ENCODE peak calls at places on chromosomes 6 and 20, in five cellular contexts. U is lung; V is adrenal gland; J is thoracic aorta; D is CD4-positive, alpha-beta memory T cell. X is an unnamed sample. For H3K27me3, the result is how much of the 10 kb centered on the place peaks cover.

GRCh38 chr20:47876348-47877056 is 91.2 kb upstream of the SULF2 start:
- DNase-seq in D (no peak), J (no peak), U (no peak), V (no peak), X (no peak)

GRCh38 chr6:72826033-72826432 is 204.2 kb downstream of the KCNQ5 start:
- DNase-seq in U (no peak), D (no peak), J (no peak), V (no peak), X (no peak)

GRCh38 chr20:57468523-57469417 is 56.2 kb downstream of the CTCFL start:
- DNase-seq in V (no peak), D (no peak), J (no peak), U (no peak), X (no peak)

GRCh38 chr20:5549200-5549599 is 201.0 kb upstream of the SHLD1 start:
- DNase-seq in V (no peak), U (no peak), D (no peak), J (no peak), X (no peak)

GRCh38 chr20:15578059-15578458 is 995.2 kb downstream of the KIF16B start:
- DNase-seq in J (no peak), D (no peak), V (no peak), U (no peak), X (no peak)

GRCh38 chr6:33926451-33926850 is 122.6 kb upstream of the MLN start:
- DNase-seq in D (no peak), J (no peak), U (no peak), V (no peak), X (no peak)

GRCh38 chr20:22584630-22584921 is 204 bp upstream of the FOXA2 start:
- DNase-seq in U (no peak), J (no peak), V (no peak), D (no peak), X (no peak)

GRCh38 chr20:5947276-5947675 is 3.1 kb downstream of the TRMT6 start:
- DNase-seq in V (no peak), J (no peak), U (no peak), D (no peak), X (no peak)

GRCh38 chr6:150617496-150618460 is 18.1 kb downstream of the PLEKHG1 start:
- DNase-seq in D (no peak), V (no peak), J (no peak), U (no peak), X (no peak)

GRCh38 chr6:164477790-164478189 is 831.6 kb downstream of the C6orf118 start:
- DNase-seq in D (no peak), J (no peak), V (no peak), U (no peak), X (no peak)

GRCh38 chr6:130517444-130517931 is 151.7 kb downstream of the TMEM200A start:
- DNase-seq in D (peak), J (no peak), U (no peak), V (no peak), X (no peak)

GRCh38 chr6:161035981-161036263 is 44.4 kb downstream of the MAP3K4 start:
- DNase-seq in J (no peak), V (no peak), U (no peak), D (no peak), X (no peak)

GRCh38 chr6:136035378-136036070 is 184.0 kb downstream of the PDE7B start:
- DNase-seq in V (no peak), J (no peak), D (no peak), U (no peak), X (no peak)

GRCh38 chr6:7332090-7332745 is 19.2 kb upstream of the SSR1 start:
- DNase-seq in V (no peak), U (no peak), D (no peak), J (no peak), X (no peak)

GRCh38 chr20:14148042-14148441 is 152.7 kb downstream of the MACROD2 start:
- DNase-seq in U (no peak), J (no peak), D (no peak), V (no peak), X (no peak)

GRCh38 chr20:1215386-1216170 is 10.3 kb upstream of the RAD21L1 start:
- DNase-seq in D (peak), J (no peak), U (no peak), V (no peak), X (no peak)

GRCh38 chr6:137846772-137847313 is 20.2 kb upstream of the TNFAIP3 start:
- DNase-seq in V (peak), J (no peak), D (no peak), U (peak), X (no peak)

GRCh38 chr6:154430494-154430919 is 73.9 kb upstream of the IPCEF1 start:
- DNase-seq in D (no peak), U (no peak), J (no peak), V (no peak), X (no peak)

GRCh38 chr6:111591901-111592461 is 13.7 kb downstream of the TRAF3IP2 start:
- DNase-seq in V (no peak), U (no peak), D (no peak), J (no peak), X (no peak)

GRCh38 chr6:37004044-37004984 is 1.1 kb upstream of the FGD2 start:
- DNase-seq in U (no peak), J (no peak), V (no peak), D (no peak), X (no peak)

GRCh38 chr20:37355252-37356180 is 9.6 kb downstream of the SRC start:
- DNase-seq in V (no peak), U (no peak), J (no peak), D (no peak), X (no peak)

GRCh38 chr6:166307082-166307980 is 861 bp downstream of the PRR18 start:
- DNase-seq in J (no peak), U (no peak), D (no peak), V (no peak), X (no peak)

GRCh38 chr6:6366778-6367177 is 46.3 kb upstream of the F13A1 start:
- DNase-seq in U (no peak), J (no peak), D (no peak), V (no peak), X (peak)

GRCh38 chr20:17505664-17506517 is 25.3 kb downstream of the BFSP1 start:
- DNase-seq in D (no peak), U (no peak), J (no peak), V (no peak), X (no peak)

GRCh38 chr6:79269877-79270276 is 35.4 kb upstream of the HMGN3 start:
- DNase-seq in U (no peak), V (no peak), D (no peak), J (no peak), X (peak)

GRCh38 chr6:140311146-140311545 is 936.7 kb upstream of the CITED2 start:
- DNase-seq in D (no peak), V (no peak), U (no peak), J (no peak), X (no peak)

GRCh38 chr6:145818796-145819195 is 4.2 kb upstream of the FBXO30 start:
- DNase-seq in V (no peak), D (no peak), U (no peak), J (no peak), X (no peak)

GRCh38 chr6:137362878-137363804 is 131.1 kb downstream of the OLIG3 start:
- DNase-seq in J (no peak), V (no peak), D (no peak), U (no peak), X (no peak)

GRCh38 chr6:149529650-149530049 is 16.2 kb downstream of the PPIL4 start:
- DNase-seq in U (no peak), J (no peak), D (no peak), V (no peak), X (no peak)

GRCh38 chr6:137056121-137056880 is 11.5 kb upstream of the IL20RA start:
- DNase-seq in D (no peak), U (no peak), J (no peak), V (no peak), X (no peak)

GRCh38 chr6:45697605-45698004 is 318.1 kb downstream of the CLIC5 start:
- DNase-seq in D (no peak), V (no peak), U (no peak), J (no peak), X (peak)

GRCh38 chr6:111430605-111431378 is 52.2 kb downstream of the REV3L start:
- DNase-seq in U (no peak), J (no peak), D (no peak), V (no peak), X (no peak)

GRCh38 chr6:3610206-3610605 is 141.3 kb downstream of the PXDC1 start:
- DNase-seq in V (no peak), J (no peak), U (no peak), D (no peak), X (no peak)

DNA sequence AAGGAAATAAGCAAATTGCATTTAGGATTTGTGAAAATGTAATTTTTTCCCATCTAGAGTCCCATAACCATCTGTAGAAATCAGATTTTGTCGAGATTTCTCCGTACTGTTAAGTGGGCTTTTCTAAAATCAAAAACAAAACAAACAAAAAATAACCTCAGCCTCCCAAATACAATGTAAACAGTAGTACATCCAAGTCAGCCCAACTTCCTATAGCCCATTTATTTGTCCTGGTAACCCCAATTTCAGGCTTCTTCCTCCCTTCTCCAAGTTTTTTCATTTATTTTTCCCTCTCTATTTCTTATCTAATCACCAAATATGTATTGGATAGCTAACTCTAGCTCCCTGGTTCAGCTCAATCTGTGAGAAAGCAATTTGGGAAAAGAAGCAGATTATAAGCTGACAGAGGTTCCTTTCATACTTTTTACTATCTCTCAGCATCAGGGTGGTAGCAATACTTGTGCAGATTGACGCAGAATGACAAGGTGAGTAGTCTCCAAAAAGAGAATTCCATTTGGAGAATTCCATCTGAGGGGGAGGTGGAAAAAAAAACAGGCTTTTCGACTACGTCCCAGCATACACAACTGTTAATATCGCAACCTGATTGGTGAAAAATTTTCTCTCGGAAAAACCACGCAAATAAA is 132.6 kb upstream of the BTN3A2 start:
- DNase-seq in J (no peak), D (no peak), V (no peak), U (no peak), X (no peak)
- H3K4me3 ChIP-seq in J (peak), D (no peak), V (no peak), U (no peak), X (no peak)

GRCh38 chr20:25140968-25141367 is 54.5 kb upstream of the ENTPD6 start:
- DNase-seq in V (no peak), J (no peak), U (no peak), D (no peak), X (no peak)

GRCh38 chr20:25142435-25142834 is 53.1 kb upstream of the ENTPD6 start:
- DNase-seq in V (no peak), D (no peak), U (no peak), J (no peak), X (no peak)

GRCh38 chr20:25136643-25137559 is 55.0 kb upstream of the VSX1 start:
- DNase-seq in D (no peak), J (peak), V (peak), U (peak), X (peak)

GRCh38 chr20:25135031-25135430 is 53.1 kb upstream of the VSX1 start:
- DNase-seq in V (no peak), D (no peak), U (no peak), J (no peak), X (no peak)

DNA sequence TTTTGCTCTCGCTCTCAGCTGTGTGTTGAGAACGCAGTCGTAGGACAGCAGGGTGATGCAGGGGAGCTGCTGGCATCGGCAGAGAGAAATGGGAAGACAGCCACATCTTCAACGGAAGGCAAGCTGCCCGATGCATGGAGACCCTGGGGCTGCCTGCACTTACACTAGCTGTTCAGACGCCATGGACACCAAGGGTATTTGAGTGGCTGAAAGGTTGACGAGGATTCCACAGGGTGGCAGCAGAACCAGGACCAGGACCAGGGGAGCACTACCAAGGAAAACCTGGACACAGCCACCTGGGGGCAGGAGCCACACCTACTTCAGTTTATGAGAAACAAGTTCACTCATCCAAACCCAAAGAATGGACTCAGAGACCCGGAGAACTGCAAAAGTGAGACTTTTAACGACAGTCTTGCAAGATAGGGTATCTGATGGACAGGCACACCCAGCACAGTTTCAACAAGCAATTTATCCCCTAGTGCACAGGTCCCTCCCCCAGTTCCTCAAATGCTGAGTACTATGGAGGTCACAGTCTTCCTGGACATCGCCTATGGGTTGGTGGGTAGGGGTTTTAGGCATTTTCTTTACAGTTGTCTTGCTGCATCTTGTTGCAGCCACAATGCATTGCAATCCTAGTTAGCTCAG is 56.3 kb upstream of the ENTPD6 start:
- DNase-seq in U (no peak), J (no peak), V (peak), D (no peak), X (no peak)
- H3K27me3 ChIP-seq in U (under half), J (under half), V (under half), D (under half), X (under half)

DNA sequence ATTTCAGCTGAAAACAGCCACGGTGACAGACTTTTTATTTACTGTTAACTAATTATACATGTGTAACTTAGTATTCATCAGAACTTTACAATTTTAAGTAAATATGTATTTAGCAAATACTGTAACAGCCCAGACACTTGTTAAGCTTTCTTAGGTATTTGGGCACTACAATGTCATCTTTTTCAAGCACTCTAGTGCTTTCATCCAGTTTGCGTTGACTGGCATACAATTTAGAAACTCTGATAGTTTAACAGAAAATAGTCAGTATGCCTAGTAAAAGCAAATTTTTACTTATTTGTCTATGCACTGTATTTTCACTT is 10.6 kb downstream of the RBM39 start:
- DNase-seq in U (no peak), D (peak), V (no peak), J (no peak), X (no peak)
- H3K4me3 ChIP-seq in U (no peak), D (no peak), V (no peak), J (no peak), X (no peak)

DNA sequence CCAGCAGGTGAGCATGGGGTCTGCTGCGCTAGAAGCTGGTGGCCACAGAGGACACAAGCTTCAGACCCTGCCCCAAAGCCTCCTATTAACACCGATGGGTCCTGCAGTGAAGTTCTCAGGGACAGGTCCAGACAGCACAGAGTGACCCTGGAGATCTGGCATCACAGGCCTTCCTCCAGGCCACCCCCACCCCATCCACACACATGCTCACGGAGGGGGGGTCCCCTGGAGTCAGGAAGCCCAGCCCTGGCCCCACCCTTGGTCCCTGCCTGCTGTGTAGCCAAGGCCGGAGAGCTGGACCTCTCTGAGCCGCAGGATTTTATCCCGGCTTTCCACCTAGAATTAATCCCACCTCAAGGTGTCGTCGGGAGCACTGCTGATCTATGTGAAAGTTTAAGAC is 167.3 kb downstream of the TAF4 start:
- DNase-seq in V (no peak), D (no peak), J (no peak), U (no peak), X (no peak)
- H3K27me3 ChIP-seq in V (under half), D (under half), J (under half), U (under half), X (under half)

DNA sequence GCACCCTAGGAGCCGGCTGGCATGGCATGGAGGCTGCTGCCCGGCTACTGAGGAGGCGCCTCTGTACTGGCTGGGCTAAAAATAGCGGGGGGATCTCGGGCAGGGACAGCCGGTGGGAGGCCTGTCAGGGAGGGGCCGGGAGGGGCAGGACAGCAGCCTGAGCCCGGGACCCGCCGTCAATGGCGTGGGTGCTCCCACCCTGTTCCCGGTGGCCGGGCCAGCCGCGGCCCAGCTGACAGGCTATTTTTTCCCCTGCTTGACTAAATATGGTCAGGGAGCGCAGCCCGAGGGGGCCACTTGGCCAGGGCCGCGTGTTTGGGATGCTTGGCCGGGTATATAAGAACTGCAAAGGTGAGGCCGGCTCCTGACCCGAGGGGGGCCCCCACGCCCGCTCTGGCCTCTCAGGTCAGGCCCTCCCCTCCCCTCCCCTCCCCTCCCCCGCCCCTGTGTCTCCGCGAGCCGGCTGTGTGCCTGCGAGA is 74.3 kb upstream of the GATA5 start:
- DNase-seq in V (no peak), U (no peak), D (no peak), J (no peak), X (no peak)
- H3K4me3 ChIP-seq in V (no peak), U (no peak), D (no peak), J (peak), X (no peak)

GRCh38 chr20:46325788-46326472 is 17.6 kb upstream of the CDH22 start:
- DNase-seq in D (no peak), J (no peak), U (no peak), V (no peak), X (no peak)
- H3K27me3 ChIP-seq in D (under half), J (under half), U (under half), V (under half), X (under half)

GRCh38 chr20:44306927-44307326 is 4.1 kb downstream of the FITM2 start:
- DNase-seq in D (no peak), V (no peak), J (no peak), U (no peak), X (no peak)

GRCh38 chr20:44310664-44311639 is at the start of gene FITM2:
- DNase-seq in V (peak), U (peak), D (peak), J (peak), X (peak)

GRCh38 chr20:44314870-44315269 is 3.9 kb upstream of the FITM2 start:
- DNase-seq in D (no peak), J (no peak), U (no peak), V (no peak), X (no peak)

GRCh38 chr20:44304383-44304782 is 6.6 kb downstream of the FITM2 start:
- DNase-seq in V (no peak), D (no peak), U (no peak), J (no peak), X (no peak)

GRCh38 chr20:44309763-44310663 is 989 bp downstream of the FITM2 start:
- DNase-seq in J (no peak), U (no peak), V (peak), D (no peak), X (no peak)
- H3K4me3 ChIP-seq in J (peak), U (peak), V (peak), D (peak), X (peak)

X was measured in kidney epithelial cell.